ENCODE peak calls at places on chromosomes 3 and 15, in five cellular contexts. A is neuronal stem cell, D is H1, C is mesenchymal stem cell, M is IMR-90. R is an unnamed sample.

GRCh38 chr15:47374222-47374621 is 343.1 kb upstream of the SEMA6D start:
- DNase-seq in A (no peak), D (no peak), C (peak), M (peak), R (peak)

GRCh38 chr15:63864186-63864585 is 30.4 kb upstream of the HERC1 start:
- DNase-seq in A (no peak), D (no peak), C (no peak), M (no peak), R (no peak)

GRCh38 chr3:191051037-191051436 is 148.0 kb upstream of the OSTN start:
- DNase-seq in A (peak), D (no peak), C (peak), M (peak), R (peak)

GRCh38 chr15:36912311-36912712 is 188.0 kb downstream of the MEIS2 start:
- DNase-seq in A (no peak), D (no peak), C (peak), M (peak), R (no peak)

GRCh38 chr3:129613205-129613740 is 6.8 kb upstream of the PLXND1 start:
- DNase-seq in A (no peak), D (no peak), C (no peak), M (no peak), R (no peak)

GRCh38 chr3:57805674-57806073 is 49.6 kb downstream of the SLMAP start:
- DNase-seq in A (no peak), D (no peak), C (peak), M (peak), R (peak)

GRCh38 chr3:113054552-113054951 is 63.8 kb downstream of the GTPBP8 start:
- DNase-seq in A (no peak), D (no peak), C (peak), M (peak), R (no peak)

GRCh38 chr3:99850608-99851007 is 32.9 kb downstream of the CMSS1 start:
- DNase-seq in A (no peak), D (no peak), C (no peak), M (no peak), R (no peak)

GRCh38 chr3:172808969-172809546 is 58.5 kb downstream of the ECT2 start:
- DNase-seq in A (no peak), D (no peak), C (peak), M (peak), R (peak)

GRCh38 chr3:189170559-189170958 is 1.2 kb upstream of the TPRG1 start:
- DNase-seq in A (no peak), D (no peak), C (no peak), M (no peak), R (peak)

GRCh38 chr3:99645277-99646106 is 7.1 kb downstream of the COL8A1 start:
- DNase-seq in A (peak), D (no peak), C (peak), M (peak), R (peak)

GRCh38 chr15:39743611-39744010 is 39.0 kb downstream of the FSIP1 start:
- DNase-seq in A (no peak), D (no peak), C (no peak), M (no peak), R (no peak)

GRCh38 chr3:183533410-183534132 is 21.9 kb downstream of the KLHL6 start:
- DNase-seq in A (no peak), D (no peak), C (peak), M (no peak), R (peak)

GRCh38 chr15:31013863-31014607 is 22.6 kb upstream of the MTMR10 start:
- DNase-seq in A (no peak), D (no peak), C (no peak), M (no peak), R (peak)

GRCh38 chr3:45915518-45916231 is 27.6 kb upstream of the CXCR6 start:
- DNase-seq in A (no peak), D (no peak), C (peak), M (peak), R (peak)

GRCh38 chr3:64105816-64106215 is 82.5 kb upstream of the PSMD6 start:
- DNase-seq in A (no peak), D (no peak), C (no peak), M (no peak), R (no peak)

GRCh38 chr3:40690696-40691597 is 166.2 kb downstream of the ZNF621 start:
- DNase-seq in A (no peak), D (no peak), C (no peak), M (no peak), R (no peak)

GRCh38 chr3:194296832-194297666 is 54.1 kb downstream of the CPN2 start:
- DNase-seq in A (peak), D (peak), C (peak), M (no peak), R (peak)
- H4K91ac ChIP-seq in A (no peak), D (peak), C (peak), M (no peak), R (peak)

DNA sequence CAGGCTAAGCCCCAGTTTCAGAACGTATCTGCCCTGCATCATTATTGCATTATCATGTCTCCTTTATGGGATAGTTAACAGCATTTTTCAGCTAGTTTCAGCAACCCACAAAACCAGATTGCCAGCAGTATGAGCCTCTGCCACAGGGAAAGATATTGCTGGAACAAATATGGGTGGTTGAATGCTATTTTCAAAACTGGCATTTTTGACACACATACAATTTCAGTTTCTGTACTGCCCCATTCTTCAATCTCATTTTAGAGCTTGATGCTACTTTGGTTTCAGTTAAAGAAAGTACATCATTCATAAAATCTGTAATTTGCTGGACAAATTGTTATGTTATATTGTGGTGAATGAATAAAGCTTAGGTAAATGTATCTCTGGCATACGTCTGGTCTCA is 1037.5 kb downstream of the NAALADL2 start:
- DNase-seq in A (no peak), D (no peak), C (no peak), M (no peak), R (no peak)
- H2AFZ ChIP-seq in A (no peak), D (no peak), C (no peak), M (no peak), R (no peak)

GRCh38 chr3:9862391-9863235 is 17.4 kb downstream of the CIDEC start:
- DNase-seq in A (peak), D (peak), C (peak), M (no peak), R (peak)

GRCh38 chr3:9870978-9871377 is 9.1 kb downstream of the CIDEC start:
- DNase-seq in A (no peak), D (no peak), C (peak), M (peak), R (peak)

GRCh38 chr3:9867106-9867505 is 12.9 kb downstream of the CIDEC start:
- DNase-seq in A (no peak), D (no peak), C (no peak), M (no peak), R (no peak)

GRCh38 chr3:9869955-9870354 is 10.1 kb downstream of the CIDEC start:
- DNase-seq in A (no peak), D (no peak), C (no peak), M (no peak), R (no peak)

DNA sequence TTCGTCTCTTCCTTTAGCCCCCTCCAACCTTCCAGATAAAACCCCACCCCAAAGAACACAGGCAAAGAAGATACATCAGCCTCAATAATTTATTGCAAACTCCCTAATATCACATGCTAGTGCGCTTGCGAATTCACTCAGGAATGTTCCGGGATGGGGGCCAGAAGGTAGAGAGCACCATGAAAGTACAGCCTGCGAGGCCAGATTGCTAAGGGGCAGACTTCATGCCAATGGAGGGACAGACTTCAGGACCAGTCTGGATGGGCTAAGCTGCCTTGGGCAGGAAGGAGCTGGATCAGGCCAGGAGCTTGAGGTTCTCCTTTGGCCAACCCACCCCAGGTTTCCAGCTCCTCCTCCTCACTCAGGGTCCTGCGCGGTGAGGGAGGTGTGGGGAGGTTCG is 13.4 kb downstream of the CIDEC start:
- DNase-seq in A (no peak), D (no peak), C (no peak), M (no peak), R (no peak)
- H3K4me3 ChIP-seq in A (no peak), D (no peak), C (no peak), M (no peak), R (no peak)

DNA sequence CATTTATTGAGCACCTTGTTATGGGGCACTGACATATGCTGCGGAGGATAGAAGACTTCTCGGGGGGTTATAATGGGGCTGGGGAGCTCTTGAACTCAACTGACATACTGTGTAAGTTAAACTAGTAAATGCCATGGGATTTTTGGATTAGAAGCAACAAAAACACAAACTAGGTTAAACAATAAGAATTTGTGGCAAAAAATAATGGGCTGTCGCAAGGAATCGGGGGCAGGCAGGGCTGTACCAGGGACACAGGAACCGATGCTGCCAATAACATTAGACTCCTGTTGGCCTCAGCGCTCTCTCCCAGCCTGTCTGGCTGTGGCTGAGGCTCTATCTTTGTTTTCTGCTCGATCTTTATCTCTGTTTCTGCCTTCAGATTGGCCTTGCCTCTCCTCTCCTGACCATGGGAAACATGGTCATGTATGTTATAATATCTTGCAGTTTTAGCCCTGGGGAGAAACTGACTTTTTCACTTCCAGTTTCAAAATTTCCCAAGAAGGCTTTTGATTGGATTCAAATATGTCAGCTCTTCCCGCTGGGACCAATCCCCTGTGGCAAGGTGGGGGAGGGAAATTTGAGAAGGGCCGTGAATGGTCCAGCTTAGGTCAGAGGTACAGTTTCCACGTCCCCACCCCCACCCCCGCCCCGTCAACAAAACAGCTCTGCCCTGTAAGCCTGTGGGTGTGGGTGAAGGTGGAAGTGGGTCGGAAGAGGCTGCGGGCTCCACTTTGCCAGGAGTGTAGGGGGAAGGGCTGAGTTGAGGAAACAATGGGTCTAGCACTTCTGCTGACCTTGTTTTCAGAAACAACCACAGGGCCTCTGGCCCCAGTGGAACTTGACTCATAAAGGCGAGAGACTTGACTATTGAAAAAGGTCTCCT is 161.0 kb upstream of the TBL1XR1 start:
- DNase-seq in A (no peak), D (peak), C (peak), M (peak), R (peak)
- H4K91ac ChIP-seq in A (no peak), D (peak), C (peak), M (peak), R (peak)

DNA sequence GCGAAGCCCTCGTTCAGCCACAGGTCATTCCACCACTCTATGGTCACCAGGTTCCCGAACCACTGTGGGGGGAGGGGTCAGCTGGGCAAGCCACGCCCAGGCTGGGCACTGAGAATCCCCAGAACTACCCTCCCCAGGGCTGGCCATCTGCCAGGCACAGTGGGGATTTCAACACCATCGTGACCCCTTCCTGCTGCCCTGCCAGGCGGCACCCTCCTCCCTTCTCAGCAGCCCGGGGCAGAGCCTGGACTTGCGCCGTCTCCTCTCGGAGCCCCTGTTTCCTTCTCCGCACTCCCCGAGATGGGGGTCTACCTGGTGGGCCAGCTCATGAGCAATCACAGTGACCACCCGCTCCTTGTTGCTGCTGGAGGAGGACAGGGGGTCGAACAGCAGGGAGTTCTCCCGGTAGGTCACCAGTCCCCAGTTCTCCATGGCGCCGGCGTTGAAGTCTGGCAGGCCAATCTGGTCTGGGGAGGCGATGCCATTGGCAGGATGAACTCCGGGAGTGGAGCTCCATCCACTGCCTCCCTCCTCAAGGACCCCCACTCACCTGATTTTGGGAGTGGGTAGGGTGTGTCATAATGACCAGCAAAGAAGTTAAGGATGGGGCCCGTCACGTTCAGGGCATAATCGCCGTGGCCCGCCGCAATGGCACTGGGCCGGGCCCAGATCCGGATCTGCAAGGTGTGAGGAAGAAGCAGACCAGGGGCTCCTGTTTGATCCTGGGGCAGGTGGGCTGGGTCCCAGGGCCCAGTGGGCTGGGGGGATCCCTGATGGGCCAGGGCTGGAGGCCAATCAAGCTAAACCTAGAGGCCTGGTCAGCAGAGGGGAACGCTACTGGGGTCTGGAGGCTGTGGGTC is 10.5 kb downstream of the ANPEP start:
- DNase-seq in A (no peak), D (no peak), C (no peak), M (no peak), R (no peak)
- H2AFZ ChIP-seq in A (no peak), D (no peak), C (no peak), M (no peak), R (no peak)

R was measured in trophoblast cell.